ENCODE peak calls at places on chromosomes 5 and 9, in six cellular contexts. Q is uterus, I is cardiac muscle cell, B is foreskin keratinocyte, D is body of pancreas, A is testis. X is an unnamed sample.

GRCh38 chr5:55303238-55303690 is 4.2 kb downstream of the DHX29 start:
- DNase-seq in I (peak; percentile 90), B (peak; percentile 86), Q (no peak), A (no peak), D (peak; percentile 20), X (no peak)

GRCh38 chr9:130362691-130363090 is 82.1 kb upstream of the ASS1 start:
- DNase-seq in D (no peak), I (no peak), Q (no peak), A (no peak), B (no peak), X (no peak)

GRCh38 chr5:108084105-108084504 is 297.8 kb downstream of the FBXL17 start:
- DNase-seq in Q (no peak), I (no peak), A (no peak), D (no peak), B (peak; percentile 48), X (no peak)

GRCh38 chr5:17218353-17219005 is 1.0 kb downstream of the BASP1 start:
- DNase-seq in I (peak; percentile 86), Q (peak; percentile 21), B (no peak), D (peak; percentile 35), A (peak; percentile 19), X (peak; percentile 35)

GRCh38 chr5:61082516-61083280 is 79.6 kb downstream of the SMIM15 start:
- DNase-seq in Q (no peak), B (peak; percentile 14), A (no peak), I (peak; percentile 8), D (no peak), X (no peak)

GRCh38 chr5:141618030-141618803 is 583 bp downstream of the DIAPH1 start:
- DNase-seq in I (peak; percentile 47), D (peak; percentile 93), A (peak; percentile 47), Q (peak; percentile 41), B (peak; percentile 78), X (peak; percentile 33)

GRCh38 chr9:68775003-68775730 is 70.1 kb downstream of the PIP5K1B start:
- DNase-seq in D (no peak), A (no peak), Q (no peak), B (no peak), I (no peak), X (no peak)

GRCh38 chr5:16931334-16932110 is 4.6 kb downstream of the MYO10 start:
- DNase-seq in D (peak; percentile 76), A (peak; percentile 42), B (no peak), I (peak; percentile 51), Q (no peak), X (no peak)

GRCh38 chr5:54643679-54644078 is 126.1 kb downstream of the SNX18 start:
- DNase-seq in Q (no peak), B (peak; percentile 90), A (no peak), D (no peak), I (peak; percentile 88), X (no peak)

GRCh38 chr9:128702445-128702948 is at the start of gene PKN3:
- DNase-seq in B (no peak), Q (peak; percentile 85), I (peak; percentile 84), A (peak; percentile 89), D (peak; percentile 85), X (peak; percentile 86)

GRCh38 chr5:170783498-170784247 is at the start of gene GABRP:
- DNase-seq in I (no peak), A (no peak), B (no peak), D (no peak), Q (no peak), X (no peak)

GRCh38 chr5:141875795-141876627 is 2.2 kb downstream of the PCDH1 start:
- DNase-seq in B (no peak), D (peak; percentile 59), Q (no peak), I (no peak), A (peak; percentile 42), X (peak; percentile 31)

GRCh38 chr5:42626462-42626861 is 130.2 kb upstream of the CCDC152 start:
- DNase-seq in I (no peak), B (no peak), D (no peak), Q (no peak), A (no peak), X (no peak)

GRCh38 chr9:126491256-126491879 is 122.4 kb upstream of the LMX1B start:
- DNase-seq in D (peak; percentile 62), I (peak; percentile 76), A (peak; percentile 74), B (no peak), Q (no peak), X (no peak)

GRCh38 chr9:23829580-23830458 is 3.8 kb upstream of the ELAVL2 start:
- DNase-seq in D (no peak), B (peak; percentile 42), I (peak; percentile 16), A (no peak), Q (no peak), X (no peak)

GRCh38 chr9:83154821-83155220 is 91.9 kb upstream of the RASEF start:
- DNase-seq in I (no peak), A (no peak), B (peak; percentile 40), Q (no peak), D (peak; percentile 76), X (no peak)

GRCh38 chr5:55480781-55481180 is 54.0 kb downstream of the PLPP1 start:
- DNase-seq in B (peak; percentile 24), I (no peak), A (no peak), Q (no peak), D (no peak), X (no peak)

GRCh38 chr9:14033067-14033466 is 280.9 kb downstream of the NFIB start:
- DNase-seq in D (no peak), Q (no peak), I (no peak), A (no peak), B (no peak), X (no peak)

GRCh38 chr9:114947058-114947457 is 16.7 kb upstream of the TNFSF8 start:
- DNase-seq in A (no peak), Q (no peak), I (no peak), D (no peak), B (no peak), X (no peak)

GRCh38 chr5:126373621-126374416 is 49.4 kb upstream of the GRAMD2B start:
- DNase-seq in D (no peak), Q (no peak), A (no peak), I (no peak), B (no peak), X (no peak)

GRCh38 chr9:132546148-132547051 is 36.0 kb upstream of the BARHL1 start:
- DNase-seq in B (no peak), D (peak; percentile 17), A (peak; percentile 37), I (peak; percentile 57), Q (no peak), X (peak; percentile 30)

GRCh38 chr5:6404129-6404528 is 25.8 kb upstream of the MED10 start:
- DNase-seq in Q (no peak), D (no peak), B (peak; percentile 18), I (peak; percentile 7), A (no peak), X (no peak)

GRCh38 chr5:27315541-27316282 is 277.3 kb upstream of the CDH9 start:
- DNase-seq in B (peak; percentile 76), A (no peak), Q (no peak), I (peak; percentile 67), D (no peak), X (no peak)

GRCh38 chr5:6902597-6902996 is 189.4 kb downstream of the TENT4A start:
- DNase-seq in D (peak; percentile 39), B (no peak), A (no peak), Q (no peak), I (no peak), X (no peak)

GRCh38 chr9:126417007-126417406 is 90.4 kb downstream of the MVB12B start:
- DNase-seq in D (no peak), B (no peak), I (no peak), A (no peak), Q (no peak), X (no peak)

GRCh38 chr9:89243296-89244061 is 64.9 kb upstream of the SHC3 start:
- DNase-seq in I (no peak), A (no peak), B (no peak), D (no peak), Q (no peak), X (no peak)

GRCh38 chr5:160330212-160330611 is 17.8 kb upstream of the CCNJL start:
- DNase-seq in Q (no peak), D (no peak), I (no peak), B (no peak), A (no peak), X (no peak)

DNA sequence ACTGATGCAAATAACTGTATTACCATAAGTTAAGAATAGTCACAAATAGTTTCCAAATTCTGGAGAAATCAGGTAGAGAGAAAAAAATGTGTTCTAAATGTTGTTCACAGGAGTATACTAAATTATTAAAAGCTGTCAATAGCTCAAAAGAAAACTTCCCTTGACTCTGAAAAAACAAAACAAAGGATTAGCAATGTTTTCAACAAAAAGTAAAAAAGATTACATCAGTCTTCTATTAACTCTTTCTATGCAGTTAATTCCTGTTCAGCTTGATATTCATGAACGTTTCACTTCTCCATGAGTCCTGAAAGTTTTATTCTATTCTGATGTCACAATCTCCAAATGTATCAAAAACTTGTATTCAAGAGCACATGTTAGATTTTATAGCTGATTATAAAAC is 9.5 kb upstream of the CLTB start:
- DNase-seq in B (no peak), A (no peak), Q (no peak), D (no peak), I (no peak), X (no peak)
- H3K4me1 ChIP-seq in B (peaks cover 5% of the 10 kb centered on the region), A (no peaks in the 10 kb centered on the region), Q (no peaks in the 10 kb centered on the region), D (no peaks in the 10 kb centered on the region), I (no peaks in the 10 kb centered on the region), X (no peaks in the 10 kb centered on the region)

GRCh38 chr5:53091304-53091703 is 18.3 kb downstream of the MOCS2 start:
- DNase-seq in A (no peak), B (peak; percentile 34), I (peak; percentile 71), Q (no peak), D (no peak), X (no peak)
- TF ChIP-seq CTCF in A (no peak), B (no peak), I (no peak), Q (no peak), D (no peak), X (no peak)

GRCh38 chr9:136597141-136597885 is 51.5 kb upstream of the NOTCH1 start:
- DNase-seq in D (no peak), Q (no peak), B (no peak), I (no peak), A (no peak), X (no peak)

GRCh38 chr9:136596630-136597031 is 50.8 kb upstream of the NOTCH1 start:
- DNase-seq in Q (no peak), A (peak; percentile 87), D (no peak), B (no peak), I (peak; percentile 57), X (no peak)

GRCh38 chr9:136597965-136598364 is 52.1 kb upstream of the NOTCH1 start:
- DNase-seq in Q (no peak), B (no peak), A (no peak), I (no peak), D (no peak), X (no peak)

GRCh38 chr9:136599811-136600660 is 54.2 kb upstream of the NOTCH1 start:
- DNase-seq in D (no peak), Q (no peak), B (no peak), I (no peak), A (no peak), X (no peak)

DNA sequence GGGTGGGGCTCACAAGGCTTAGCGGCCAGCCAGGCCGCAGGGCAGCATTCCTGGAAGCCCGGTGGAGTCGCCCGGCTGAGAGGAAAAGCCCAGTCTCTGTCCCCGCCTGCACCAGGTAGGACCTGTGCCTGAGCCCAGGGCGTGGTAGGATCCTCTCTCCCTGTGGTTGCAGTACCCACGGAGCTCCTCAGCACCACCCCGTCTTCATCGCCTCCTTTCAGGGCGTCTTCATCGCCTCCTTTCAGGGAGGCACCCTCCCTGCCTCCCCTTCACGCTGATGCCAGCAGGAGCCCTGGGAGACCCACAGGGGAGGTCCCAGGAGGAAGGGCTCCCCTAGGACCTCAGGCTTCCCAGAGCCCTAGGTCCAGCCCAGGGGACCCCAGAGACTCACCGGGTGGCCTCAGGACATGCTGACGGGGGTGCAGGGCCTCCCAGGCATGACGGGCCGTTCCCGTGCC is 53.3 kb upstream of the NOTCH1 start:
- DNase-seq in I (no peak), A (no peak), D (no peak), Q (no peak), B (no peak), X (no peak)
- H3K4me1 ChIP-seq in I (no peaks in the 10 kb centered on the region), A (peaks cover 23% of the 10 kb centered on the region), D (peaks cover 19% of the 10 kb centered on the region), Q (no peaks in the 10 kb centered on the region), B (peaks cover 7% of the 10 kb centered on the region), X (no peaks in the 10 kb centered on the region)

GRCh38 chr9:72599874-72600534 is 78.6 kb downstream of the TMC1 start:
- DNase-seq in I (no peak), D (no peak), B (peak; percentile 20), Q (no peak), A (no peak), X (no peak)
- TF ChIP-seq CTCF in I (no peak), D (no peak), B (peak; percentile 40), Q (no peak), A (no peak), X (no peak)

X was measured in ovary.